ENCODE peak calls at places on chromosomes 1 and 21, in five cellular contexts. One of them, this sample, is unnamed.

GRCh38 chr1:200415693-200416593 is 6.1 kb upstream of the ZNF281 start:
- DNase-seq in stimulated activated naive CD8-positive, alpha-beta T cell treated with anti-CD3 and anti-CD28 coated beads, Interleukin-15, Interleukin-2, amounts not matched to agents 100 U/mL and 50 U/mL, for 24 hours: no peak
- DNase-seq in AG09309: peak; percentile 92
- DNase-seq in activated CD8-positive, alpha-beta memory T cell treated with anti-CD3 and anti-CD28 coated beads for 4 hours: no peak
- DNase-seq in M059J: peak; percentile 96
- DNase-seq in this sample: peak; percentile 90

GRCh38 chr1:48817505-48818114 is 40.9 kb upstream of the BEND5 start:
- DNase-seq in stimulated activated naive CD8-positive, alpha-beta T cell treated with anti-CD3 and anti-CD28 coated beads, Interleukin-15, Interleukin-2, amounts not matched to agents 100 U/mL and 50 U/mL, for 24 hours: peak; percentile 55
- DNase-seq in AG09309: peak; percentile 10
- DNase-seq in activated CD8-positive, alpha-beta memory T cell treated with anti-CD3 and anti-CD28 coated beads for 4 hours: no peak
- DNase-seq in M059J: peak; percentile 36
- DNase-seq in this sample: peak; percentile 20

GRCh38 chr21:33481314-33481943 is 1.7 kb upstream of the TMEM50B start:
- DNase-seq in stimulated activated naive CD8-positive, alpha-beta T cell treated with anti-CD3 and anti-CD28 coated beads, Interleukin-15, Interleukin-2, amounts not matched to agents 100 U/mL and 50 U/mL, for 24 hours: no peak
- DNase-seq in AG09309: no peak
- DNase-seq in activated CD8-positive, alpha-beta memory T cell treated with anti-CD3 and anti-CD28 coated beads for 4 hours: no peak
- DNase-seq in M059J: peak; percentile 29
- DNase-seq in this sample: no peak

GRCh38 chr1:12709696-12710095 is 6.2 kb upstream of the AADACL3 start:
- DNase-seq in stimulated activated naive CD8-positive, alpha-beta T cell treated with anti-CD3 and anti-CD28 coated beads, Interleukin-15, Interleukin-2, amounts not matched to agents 100 U/mL and 50 U/mL, for 24 hours: no peak
- DNase-seq in AG09309: no peak
- DNase-seq in activated CD8-positive, alpha-beta memory T cell treated with anti-CD3 and anti-CD28 coated beads for 4 hours: no peak
- DNase-seq in M059J: no peak
- DNase-seq in this sample: no peak

GRCh38 chr1:42922687-42923366 is 35.8 kb downstream of the SLC2A1 start:
- DNase-seq in stimulated activated naive CD8-positive, alpha-beta T cell treated with anti-CD3 and anti-CD28 coated beads, Interleukin-15, Interleukin-2, amounts not matched to agents 100 U/mL and 50 U/mL, for 24 hours: peak; percentile 57
- DNase-seq in AG09309: no peak
- DNase-seq in activated CD8-positive, alpha-beta memory T cell treated with anti-CD3 and anti-CD28 coated beads for 4 hours: no peak
- DNase-seq in M059J: peak; percentile 87
- DNase-seq in this sample: no peak

GRCh38 chr1:39952359-39953110 is 2.4 kb upstream of the MFSD2A start:
- DNase-seq in stimulated activated naive CD8-positive, alpha-beta T cell treated with anti-CD3 and anti-CD28 coated beads, Interleukin-15, Interleukin-2, amounts not matched to agents 100 U/mL and 50 U/mL, for 24 hours: no peak
- DNase-seq in AG09309: no peak
- DNase-seq in activated CD8-positive, alpha-beta memory T cell treated with anti-CD3 and anti-CD28 coated beads for 4 hours: no peak
- DNase-seq in M059J: peak; percentile 31
- DNase-seq in this sample: no peak

GRCh38 chr1:100606438-100606837 is 68.5 kb downstream of the GPR88 start:
- DNase-seq in stimulated activated naive CD8-positive, alpha-beta T cell treated with anti-CD3 and anti-CD28 coated beads, Interleukin-15, Interleukin-2, amounts not matched to agents 100 U/mL and 50 U/mL, for 24 hours: no peak
- DNase-seq in AG09309: peak; percentile 57
- DNase-seq in activated CD8-positive, alpha-beta memory T cell treated with anti-CD3 and anti-CD28 coated beads for 4 hours: no peak
- DNase-seq in M059J: peak; percentile 70
- DNase-seq in this sample: peak; percentile 52

GRCh38 chr1:102715150-102715549 is 393.2 kb downstream of the COL11A1 start:
- DNase-seq in stimulated activated naive CD8-positive, alpha-beta T cell treated with anti-CD3 and anti-CD28 coated beads, Interleukin-15, Interleukin-2, amounts not matched to agents 100 U/mL and 50 U/mL, for 24 hours: no peak
- DNase-seq in AG09309: no peak
- DNase-seq in activated CD8-positive, alpha-beta memory T cell treated with anti-CD3 and anti-CD28 coated beads for 4 hours: no peak
- DNase-seq in M059J: no peak
- DNase-seq in this sample: no peak

GRCh38 chr1:228978486-228979324 is 243.4 kb downstream of the RHOU start:
- DNase-seq in stimulated activated naive CD8-positive, alpha-beta T cell treated with anti-CD3 and anti-CD28 coated beads, Interleukin-15, Interleukin-2, amounts not matched to agents 100 U/mL and 50 U/mL, for 24 hours: no peak
- DNase-seq in AG09309: no peak
- DNase-seq in activated CD8-positive, alpha-beta memory T cell treated with anti-CD3 and anti-CD28 coated beads for 4 hours: no peak
- DNase-seq in M059J: peak; percentile 10
- DNase-seq in this sample: no peak